ENCODE peak calls at places on chromosome 1, in five cellular contexts. U is CD4-positive, alpha-beta memory T cell; E is neural progenitor cell; V is mammary epithelial cell; L is hepatocyte. D is an unnamed sample.

GRCh38 chr1:14173598-14173997 is 424.9 kb upstream of the KAZN start:
- DNase-seq in U (no peak), E (no peak), V (no peak), L (no peak), D (no peak)

GRCh38 chr1:158984386-158984785 is 25.3 kb upstream of the IFI16 start:
- DNase-seq in U (no peak), E (no peak), V (no peak), L (no peak), D (no peak)

GRCh38 chr1:234866007-234866866 is 256.3 kb upstream of the IRF2BP2 start:
- DNase-seq in U (no peak), E (no peak), V (peak; percentile 56), L (peak; percentile 83), D (no peak)

GRCh38 chr1:39158330-39159086 is 46.0 kb upstream of the MACF1 start:
- DNase-seq in U (no peak), E (peak; percentile 79), V (peak; percentile 82), L (peak; percentile 92), D (no peak)

GRCh38 chr1:208170252-208170651 is 73.9 kb downstream of the PLXNA2 start:
- DNase-seq in U (no peak), E (no peak), V (no peak), L (no peak), D (peak; percentile 10)

GRCh38 chr1:224684920-224685547 is 68.9 kb downstream of the CNIH3 start:
- DNase-seq in U (no peak), E (no peak), V (no peak), L (no peak), D (no peak)

GRCh38 chr1:179058343-179059184 is 23.3 kb upstream of the TOR3A start:
- DNase-seq in U (no peak), E (no peak), V (no peak), L (no peak), D (no peak)

GRCh38 chr1:41109316-41110263 is 88.1 kb upstream of the SLFNL1 start:
- DNase-seq in U (no peak), E (no peak), V (peak; percentile 86), L (peak; percentile 77), D (no peak)

GRCh38 chr1:5405263-5405662 is 587.0 kb downstream of the NPHP4 start:
- DNase-seq in U (no peak), E (no peak), V (no peak), L (no peak), D (no peak)

GRCh38 chr1:186183219-186183618 is 191.8 kb downstream of the TPR start:
- DNase-seq in U (no peak), E (no peak), V (peak; percentile 94), L (no peak), D (no peak)

GRCh38 chr1:39507230-39507928 is 15.9 kb downstream of the BMP8A start:
- DNase-seq in U (peak; percentile 13), E (peak; percentile 71), V (no peak), L (no peak), D (no peak)

GRCh38 chr1:94759188-94759587 is 61.0 kb upstream of the SLC44A3 start:
- DNase-seq in U (no peak), E (no peak), V (no peak), L (no peak), D (no peak)

GRCh38 chr1:180778782-180779398 is 133.8 kb upstream of the KIAA1614 start:
- DNase-seq in U (no peak), E (peak; percentile 7), V (peak; percentile 12), L (peak; percentile 27), D (peak; percentile 11)

GRCh38 chr1:2242814-2243725 is 15.0 kb downstream of the SKI start:
- DNase-seq in U (peak; percentile 31), E (no peak), V (no peak), L (no peak), D (no peak)
- H3K4me1 ChIP-seq in U (peaks cover 89% of the 10 kb centered on the region), E (peaks cover 20% of the 10 kb centered on the region), V (peaks cover 39% of the 10 kb centered on the region), L (peaks cover 49% of the 10 kb centered on the region), D (no peaks in the 10 kb centered on the region)

GRCh38 chr1:118115567-118116272 is 69.3 kb downstream of the SPAG17 start:
- DNase-seq in U (no peak), E (no peak), V (peak; percentile 35), L (no peak), D (no peak)

GRCh38 chr1:118116401-118116800 is 68.6 kb downstream of the SPAG17 start:
- DNase-seq in U (no peak), E (no peak), V (no peak), L (no peak), D (no peak)

GRCh38 chr1:118104956-118105355 is 80.1 kb downstream of the SPAG17 start:
- DNase-seq in U (no peak), E (no peak), V (no peak), L (no peak), D (no peak)

GRCh38 chr1:118113261-118113660 is 71.8 kb downstream of the SPAG17 start:
- DNase-seq in U (no peak), E (no peak), V (peak; percentile 77), L (no peak), D (no peak)

GRCh38 chr1:118110580-118110979 is 74.4 kb downstream of the SPAG17 start:
- DNase-seq in U (no peak), E (no peak), V (no peak), L (no peak), D (no peak)
- H3K4me1 ChIP-seq in U (no peaks in the 10 kb centered on the region), E (no peaks in the 10 kb centered on the region), V (peaks cover 10% of the 10 kb centered on the region), L (no peaks in the 10 kb centered on the region), D (no peaks in the 10 kb centered on the region)

GRCh38 chr1:24921938-24922662 is 8.0 kb downstream of the RUNX3 start:
- DNase-seq in U (peak; percentile 91), E (no peak), V (no peak), L (no peak), D (no peak)
- H3K4me1 ChIP-seq in U (peaks cover 100% of the 10 kb centered on the region), E (peaks cover 15% of the 10 kb centered on the region), V (no peaks in the 10 kb centered on the region), L (no peaks in the 10 kb centered on the region), D (peaks cover 11% of the 10 kb centered on the region)

DNA sequence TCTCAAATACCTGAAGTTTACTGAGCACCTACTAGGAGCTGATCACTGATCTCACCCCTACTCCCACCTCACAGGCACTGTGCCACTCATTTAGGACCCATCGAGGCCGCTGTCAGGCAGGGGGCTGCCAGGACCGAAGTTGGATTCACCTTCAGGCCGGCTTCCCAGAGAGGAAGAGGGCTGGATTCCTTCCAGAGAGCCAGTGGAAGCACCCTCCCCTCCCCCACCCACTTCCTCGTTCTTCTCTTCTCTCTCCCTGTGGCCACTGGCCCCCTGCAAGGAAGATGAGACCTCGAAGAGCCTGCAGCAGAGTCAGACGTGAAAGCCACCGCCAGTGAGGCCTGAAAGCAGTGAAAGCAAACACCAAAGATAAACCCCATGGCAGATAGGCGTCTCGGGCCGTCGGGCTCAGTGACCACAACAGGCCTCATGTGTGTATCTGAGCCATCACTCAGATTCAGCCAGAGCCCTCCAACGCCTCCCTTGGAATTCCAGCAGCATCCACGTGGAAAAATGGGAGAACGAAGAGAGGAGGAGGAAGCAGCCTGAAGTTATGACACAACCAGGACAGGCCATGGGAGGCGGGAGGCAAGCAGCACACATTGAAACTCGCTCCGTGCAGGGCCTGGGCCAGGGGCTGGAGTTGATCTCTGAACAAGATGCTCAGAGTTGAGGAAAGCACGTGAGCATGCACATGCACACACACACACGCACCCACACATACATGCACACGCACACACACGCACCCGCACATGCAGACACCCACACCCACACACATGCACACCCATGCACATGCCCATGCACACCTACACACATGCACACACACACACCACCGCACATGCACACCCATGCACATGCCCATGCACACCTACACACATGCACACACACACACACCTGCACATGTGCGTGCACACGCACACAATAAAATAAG is 6.2 kb upstream of the AGTRAP start:
- DNase-seq in U (no peak), E (no peak), V (no peak), L (peak; percentile 38), D (no peak)
- H3K4me1 ChIP-seq in U (peaks cover 48% of the 10 kb centered on the region), E (peaks cover 21% of the 10 kb centered on the region), V (peaks cover 9% of the 10 kb centered on the region), L (peaks cover 23% of the 10 kb centered on the region), D (peaks cover 32% of the 10 kb centered on the region)